ENCODE peak calls at places on chromosome 18, in seven cellular contexts. One of them, this sample, is unnamed.
A peak's percentile ranks its signal among the peaks of the same experiment; 100 is the strongest.

GRCh38 chr18:48939368-48940097 is 11.2 kb downstream of the SMAD7 start:
- DNase-seq in HEK293T: no peak
- DNase-seq in HepG2: no peak
- DNase-seq in WTC11: peak; percentile 66
- DNase-seq in GM12878: no peak
- DNase-seq in H1: no peak
- DNase-seq in K562: no peak
- DNase-seq in this sample: no peak

GRCh38 chr18:5415035-5415434 is 119.5 kb upstream of the ZBTB14 start:
- DNase-seq in HEK293T: no peak
- DNase-seq in HepG2: no peak
- DNase-seq in WTC11: no peak
- DNase-seq in GM12878: no peak
- DNase-seq in H1: no peak
- DNase-seq in K562: no peak
- DNase-seq in this sample: no peak

GRCh38 chr18:54387631-54388030 is 29.9 kb downstream of the C18orf54 start:
- DNase-seq in HEK293T: no peak
- DNase-seq in HepG2: no peak
- DNase-seq in WTC11: no peak
- DNase-seq in GM12878: no peak
- DNase-seq in H1: no peak
- DNase-seq in K562: no peak
- DNase-seq in this sample: no peak

GRCh38 chr18:10544093-10544748 is 18.4 kb downstream of the NAPG start:
- DNase-seq in HEK293T: no peak
- DNase-seq in HepG2: no peak
- DNase-seq in WTC11: peak; percentile 34
- DNase-seq in GM12878: no peak
- DNase-seq in H1: no peak
- DNase-seq in K562: no peak
- DNase-seq in this sample: no peak

GRCh38 chr18:37564796-37565137 is 831 bp downstream of the CELF4 start:
- DNase-seq in HEK293T: peak; percentile 89
- DNase-seq in HepG2: no peak
- DNase-seq in WTC11: peak; percentile 90
- DNase-seq in GM12878: no peak
- DNase-seq in H1: no peak
- DNase-seq in K562: peak; percentile 49
- DNase-seq in this sample: no peak

GRCh38 chr18:12497296-12497695 is 89.6 kb downstream of the PRELID3A start:
- DNase-seq in HEK293T: no peak
- DNase-seq in HepG2: no peak
- DNase-seq in WTC11: no peak
- DNase-seq in GM12878: no peak
- DNase-seq in H1: no peak
- DNase-seq in K562: no peak
- DNase-seq in this sample: no peak

GRCh38 chr18:75810481-75810880 is 383.0 kb upstream of the SMIM21 start:
- DNase-seq in HEK293T: no peak
- DNase-seq in HepG2: no peak
- DNase-seq in WTC11: no peak
- DNase-seq in GM12878: no peak
- DNase-seq in H1: no peak
- DNase-seq in K562: no peak
- DNase-seq in this sample: no peak

GRCh38 chr18:49788327-49788908 is 24.9 kb downstream of the ACAA2 start:
- DNase-seq in HEK293T: no peak
- DNase-seq in HepG2: no peak
- DNase-seq in WTC11: no peak
- DNase-seq in GM12878: peak; percentile 36
- DNase-seq in H1: no peak
- DNase-seq in K562: no peak
- DNase-seq in this sample: no peak

GRCh38 chr18:9629709-9630108 is 15.3 kb upstream of the PPP4R1 start:
- DNase-seq in HEK293T: no peak
- DNase-seq in HepG2: no peak
- DNase-seq in WTC11: no peak
- DNase-seq in GM12878: no peak
- DNase-seq in H1: no peak
- DNase-seq in K562: no peak
- DNase-seq in this sample: no peak

GRCh38 chr18:49565656-49566055 is 3.8 kb downstream of the LIPG start:
- DNase-seq in HEK293T: no peak
- DNase-seq in HepG2: no peak
- DNase-seq in WTC11: no peak
- DNase-seq in GM12878: no peak
- DNase-seq in H1: no peak
- DNase-seq in K562: no peak
- DNase-seq in this sample: no peak

GRCh38 chr18:71784777-71785176 is 759.4 kb downstream of the CBLN2 start:
- DNase-seq in HEK293T: peak; percentile 10
- DNase-seq in HepG2: peak; percentile 10
- DNase-seq in WTC11: no peak
- DNase-seq in GM12878: no peak
- DNase-seq in H1: no peak
- DNase-seq in K562: peak; percentile 4
- DNase-seq in this sample: no peak

GRCh38 chr18:74299746-74300145 is 8.0 kb upstream of the CYB5A start:
- DNase-seq in HEK293T: no peak
- DNase-seq in HepG2: peak; percentile 36
- DNase-seq in WTC11: no peak
- DNase-seq in GM12878: no peak
- DNase-seq in H1: no peak
- DNase-seq in K562: no peak
- DNase-seq in this sample: no peak

GRCh38 chr18:46061387-46061786 is 10.7 kb downstream of the PSTPIP2 start:
- DNase-seq in HEK293T: no peak
- DNase-seq in HepG2: no peak
- DNase-seq in WTC11: no peak
- DNase-seq in GM12878: no peak
- DNase-seq in H1: no peak
- DNase-seq in K562: peak; percentile 30
- DNase-seq in this sample: no peak

GRCh38 chr18:35407871-35408481 is 30.8 kb upstream of the ZNF396 start:
- DNase-seq in HEK293T: peak; percentile 82
- DNase-seq in HepG2: peak; percentile 69
- DNase-seq in WTC11: no peak
- DNase-seq in GM12878: no peak
- DNase-seq in H1: no peak
- DNase-seq in K562: peak; percentile 65
- DNase-seq in this sample: peak; percentile 63

GRCh38 chr18:79871026-79871390 is 73.3 kb downstream of the KCNG2 start:
- DNase-seq in HEK293T: no peak
- DNase-seq in HepG2: no peak
- DNase-seq in WTC11: no peak
- DNase-seq in GM12878: no peak
- DNase-seq in H1: no peak
- DNase-seq in K562: no peak
- DNase-seq in this sample: no peak

DNA sequence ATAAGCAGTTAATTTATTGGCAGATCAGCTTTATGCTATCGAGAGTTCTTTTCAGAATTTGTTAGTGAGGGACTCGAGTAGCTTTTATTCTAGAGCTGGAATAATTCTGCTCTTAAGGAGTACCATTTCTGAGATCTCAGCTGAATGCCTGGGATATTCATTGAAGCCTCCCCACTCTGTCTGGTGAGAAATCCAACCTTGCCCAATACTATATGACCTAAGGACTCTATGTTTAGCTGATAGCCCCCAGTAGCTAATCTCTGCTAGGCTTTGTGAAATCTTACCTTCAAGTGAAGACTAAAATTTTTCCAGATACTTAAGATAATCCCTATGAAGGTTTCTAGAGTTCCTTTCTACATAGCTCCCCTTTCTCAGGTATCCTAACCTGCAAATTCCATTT is 261.4 kb downstream of the SETBP1 start:
- DNase-seq in HEK293T: no peak
- DNase-seq in HepG2: no peak
- DNase-seq in WTC11: no peak
- DNase-seq in GM12878: no peak
- DNase-seq in H1: no peak
- DNase-seq in K562: no peak
- DNase-seq in this sample: no peak
- TF ChIP-seq SP1 in HEK293T: no peak
- TF ChIP-seq SP1 in HepG2: no peak
- TF ChIP-seq SP1 in WTC11: no peak
- TF ChIP-seq SP1 in GM12878: no peak
- TF ChIP-seq SP1 in H1: no peak
- TF ChIP-seq SP1 in K562: no peak
- TF ChIP-seq SP1 in this sample: no peak

GRCh38 chr18:68847219-68847860 is 49.5 kb downstream of the CCDC102B start:
- DNase-seq in HEK293T: no peak
- DNase-seq in HepG2: peak; percentile 4
- DNase-seq in WTC11: no peak
- DNase-seq in GM12878: no peak
- DNase-seq in H1: no peak
- DNase-seq in K562: no peak
- DNase-seq in this sample: peak; percentile 19
- TF ChIP-seq SP1 in HEK293T: no peak
- TF ChIP-seq SP1 in HepG2: no peak
- TF ChIP-seq SP1 in WTC11: no peak
- TF ChIP-seq SP1 in GM12878: no peak
- TF ChIP-seq SP1 in H1: no peak
- TF ChIP-seq SP1 in K562: no peak
- TF ChIP-seq SP1 in this sample: no peak

GRCh38 chr18:21896732-21897336 is 156.2 kb downstream of the MIB1 start:
- DNase-seq in HEK293T: no peak
- DNase-seq in HepG2: no peak
- DNase-seq in WTC11: peak; percentile 31
- DNase-seq in GM12878: no peak
- DNase-seq in H1: no peak
- DNase-seq in K562: peak; percentile 22
- DNase-seq in this sample: no peak

GRCh38 chr18:21894619-21895367 is 154.2 kb downstream of the MIB1 start:
- DNase-seq in HEK293T: no peak
- DNase-seq in HepG2: no peak
- DNase-seq in WTC11: no peak
- DNase-seq in GM12878: no peak
- DNase-seq in H1: no peak
- DNase-seq in K562: no peak
- DNase-seq in this sample: no peak

GRCh38 chr18:21901423-21901822 is 160.8 kb downstream of the MIB1 start:
- DNase-seq in HEK293T: no peak
- DNase-seq in HepG2: no peak
- DNase-seq in WTC11: no peak
- DNase-seq in GM12878: no peak
- DNase-seq in H1: no peak
- DNase-seq in K562: no peak
- DNase-seq in this sample: no peak

GRCh38 chr18:21900594-21901352 is 160.2 kb downstream of the MIB1 start:
- DNase-seq in HEK293T: no peak
- DNase-seq in HepG2: peak; percentile 53
- DNase-seq in WTC11: no peak
- DNase-seq in GM12878: no peak
- DNase-seq in H1: no peak
- DNase-seq in K562: no peak
- DNase-seq in this sample: no peak

DNA sequence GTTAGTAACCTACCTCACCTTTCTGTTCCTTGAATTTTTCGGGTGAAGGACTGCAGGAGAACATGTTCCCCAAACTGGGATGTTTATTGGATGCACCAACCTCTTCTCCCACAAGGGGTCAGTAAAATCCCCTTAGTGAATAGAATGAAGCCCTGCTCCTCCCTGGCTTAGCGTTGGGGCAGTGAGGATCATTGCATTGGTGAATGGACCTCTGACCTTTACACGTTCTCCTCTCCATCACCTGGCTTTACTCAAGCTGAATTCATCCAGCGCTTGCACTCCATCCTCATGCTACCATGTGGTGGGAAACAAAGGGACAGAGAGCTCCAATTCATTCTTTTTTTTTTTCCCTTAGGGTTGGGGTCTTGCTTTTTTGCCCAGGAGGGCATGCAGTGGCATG is 157.2 kb downstream of the MIB1 start:
- DNase-seq in HEK293T: peak; percentile 75
- DNase-seq in HepG2: peak; percentile 56
- DNase-seq in WTC11: peak; percentile 72
- DNase-seq in GM12878: no peak
- DNase-seq in H1: peak; percentile 43
- DNase-seq in K562: peak; percentile 62
- DNase-seq in this sample: peak; percentile 41
- TF ChIP-seq SP1 in HEK293T: no peak
- TF ChIP-seq SP1 in HepG2: no peak
- TF ChIP-seq SP1 in WTC11: no peak
- TF ChIP-seq SP1 in GM12878: no peak
- TF ChIP-seq SP1 in H1: no peak
- TF ChIP-seq SP1 in K562: no peak
- TF ChIP-seq SP1 in this sample: no peak

GRCh38 chr18:77147418-77147852 is 14.9 kb upstream of the MBP start:
- DNase-seq in HEK293T: no peak
- DNase-seq in HepG2: no peak
- DNase-seq in WTC11: no peak
- DNase-seq in GM12878: no peak
- DNase-seq in H1: no peak
- DNase-seq in K562: no peak
- DNase-seq in this sample: no peak
- TF ChIP-seq SP1 in HEK293T: no peak
- TF ChIP-seq SP1 in HepG2: no peak
- TF ChIP-seq SP1 in WTC11: no peak
- TF ChIP-seq SP1 in GM12878: no peak
- TF ChIP-seq SP1 in H1: no peak
- TF ChIP-seq SP1 in K562: no peak
- TF ChIP-seq SP1 in this sample: no peak

This sample was measured in HCT116.